ENCODE peak calls at places on chromosomes 3 and 15, in six cellular contexts. K, L, P, X, R and B are unnamed samples.

GRCh38 chr15:83919319-83919830 is 265.5 kb downstream of the ADAMTSL3 start:
- DNase-seq in P (no peak), X (no peak), R (no peak), L (peak), K (no peak), B (no peak)

GRCh38 chr3:64129581-64129980 is 95.7 kb downstream of the PRICKLE2 start:
- DNase-seq in K (no peak), P (no peak), X (no peak), R (no peak), L (no peak), B (no peak)

GRCh38 chr3:157159762-157160651 is at the start of gene CCNL1:
- DNase-seq in P (peak), X (peak), R (peak), L (peak), K (peak), B (peak)

GRCh38 chr3:12232785-12233317 is 56.0 kb upstream of the PPARG start:
- DNase-seq in K (no peak), P (no peak), L (no peak), R (no peak), X (no peak), B (no peak)

GRCh38 chr3:84567796-84568195 is 391.0 kb upstream of the CADM2 start:
- DNase-seq in R (no peak), X (no peak), P (no peak), K (no peak), L (no peak), B (no peak)

GRCh38 chr3:170420307-170420821 is 1.7 kb downstream of the CLDN11 start:
- DNase-seq in R (no peak), P (no peak), L (no peak), K (no peak), X (no peak), B (no peak)

GRCh38 chr3:11482024-11482423 is 161.7 kb downstream of the VGLL4 start:
- DNase-seq in X (no peak), L (no peak), R (no peak), K (no peak), P (no peak), B (no peak)

GRCh38 chr3:167372138-167372537 is 8.0 kb downstream of the ZBBX start:
- DNase-seq in P (no peak), X (no peak), R (no peak), K (no peak), L (no peak), B (no peak)

GRCh38 chr3:102129774-102130608 is 280.7 kb downstream of the NFKBIZ start:
- DNase-seq in K (no peak), L (no peak), P (no peak), X (no peak), R (no peak), B (no peak)

GRCh38 chr3:186967686-186968085 is 37.4 kb downstream of the ST6GAL1 start:
- DNase-seq in K (no peak), R (no peak), P (no peak), X (no peak), L (no peak), B (no peak)

GRCh38 chr3:186973702-186974101 is 43.4 kb downstream of the ST6GAL1 start:
- DNase-seq in P (no peak), K (no peak), X (no peak), L (no peak), R (no peak), B (no peak)

GRCh38 chr3:186969607-186970006 is 39.3 kb downstream of the ST6GAL1 start:
- DNase-seq in L (no peak), R (no peak), P (no peak), K (no peak), X (no peak), B (no peak)

GRCh38 chr3:186974824-186975281 is 44.5 kb downstream of the ST6GAL1 start:
- DNase-seq in P (no peak), R (peak), L (no peak), K (no peak), X (no peak), B (no peak)

GRCh38 chr3:186971578-186971977 is 41.3 kb downstream of the ST6GAL1 start:
- DNase-seq in P (no peak), R (no peak), X (no peak), K (no peak), L (no peak), B (no peak)
- TF ChIP-seq POLR2A in P (no peak), R (no peak), X (no peak), K (no peak), L (no peak), B (no peak)

GRCh38 chr15:67114846-67115521 is 49.6 kb downstream of the SMAD3 start:
- DNase-seq in R (no peak), P (no peak), L (no peak), K (no peak), X (no peak), B (no peak)
- TF ChIP-seq TAF1 in R (no peak), P (no peak), L (no peak), K (no peak), X (no peak), B (no peak)

DNA sequence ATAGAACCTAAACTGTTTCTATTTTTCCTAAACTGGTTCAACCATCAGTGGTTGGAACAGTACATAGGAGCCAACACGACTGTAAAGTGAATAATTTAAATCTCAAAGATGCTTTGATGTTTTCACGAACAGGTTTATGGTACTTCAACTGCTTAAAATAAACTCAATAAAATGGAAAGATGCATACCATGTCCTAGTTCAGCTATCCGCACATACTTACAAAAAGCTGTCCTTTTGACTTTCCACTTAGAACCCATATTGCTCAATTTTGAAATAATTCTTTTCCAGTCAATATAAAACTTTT is 915 bp downstream of the CMTM6 start:
- DNase-seq in K (no peak), L (no peak), R (no peak), P (peak), X (no peak), B (no peak)
- TF ChIP-seq POLR2A in K (no peak), L (no peak), R (no peak), P (no peak), X (no peak), B (no peak)

GRCh38 chr3:88912294-88913014 is 195.0 kb upstream of the EPHA3 start:
- DNase-seq in R (no peak), K (no peak), L (no peak), X (peak), P (no peak), B (no peak)
- TF ChIP-seq TAF1 in R (no peak), K (no peak), L (no peak), X (no peak), P (no peak), B (no peak)

GRCh38 chr15:48221261-48221660 is 15.2 kb downstream of the SLC12A1 start:
- DNase-seq in K (no peak), R (no peak), P (no peak), L (no peak), X (no peak), B (no peak)
- TF ChIP-seq POLR2A in K (no peak), R (no peak), P (no peak), L (no peak), X (no peak), B (no peak)

DNA sequence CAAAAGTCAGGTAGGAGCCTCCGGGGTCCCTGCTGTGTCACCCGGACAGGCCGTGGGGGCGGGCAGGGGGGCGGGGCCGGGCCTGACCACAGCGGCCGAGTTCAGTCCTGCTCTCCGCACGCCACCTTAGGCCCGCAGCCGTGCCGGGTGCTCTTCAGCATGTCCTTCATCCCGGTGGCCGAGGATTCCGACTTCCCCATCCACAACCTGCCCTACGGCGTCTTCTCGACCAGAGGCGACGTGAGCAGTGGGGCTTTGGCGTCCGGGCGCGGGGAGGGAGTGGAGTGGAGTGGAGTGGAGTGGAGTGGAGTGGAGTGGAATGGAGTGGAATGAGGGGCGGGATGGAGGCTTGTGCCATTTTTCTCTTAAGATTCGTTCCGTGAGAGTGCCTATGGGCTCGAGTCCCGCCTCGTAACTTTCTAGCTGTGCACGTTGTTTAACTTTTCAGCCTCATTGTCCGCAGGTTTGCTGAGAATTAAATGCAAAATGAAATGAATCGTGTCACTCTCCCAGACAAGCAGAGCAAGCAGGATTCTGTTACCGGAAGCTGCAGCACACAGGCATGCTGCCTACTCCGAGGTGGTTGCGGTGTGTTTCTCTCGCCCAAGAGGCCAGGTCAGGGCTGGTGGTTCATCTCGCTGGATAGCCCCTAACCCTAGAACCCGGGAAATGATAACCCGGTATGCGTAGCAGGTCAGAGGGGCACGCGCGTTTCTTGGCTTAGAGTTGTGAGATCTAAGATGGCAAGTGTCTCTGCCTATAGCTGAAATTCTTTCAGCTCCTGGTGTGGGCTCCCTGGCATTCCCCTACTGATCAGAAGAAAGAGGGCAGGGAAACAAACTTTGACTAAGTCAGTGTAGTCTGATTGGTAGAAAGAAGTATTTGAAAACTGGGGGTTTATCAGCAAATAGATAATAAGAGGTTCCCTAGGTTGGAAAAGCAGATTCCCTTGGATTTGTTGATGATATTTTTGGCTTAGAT is at the start of gene FAH:
- DNase-seq in P (no peak), R (peak), X (no peak), K (no peak), L (no peak), B (no peak)
- TF ChIP-seq TAF1 in P (peak), R (peak), X (peak), K (peak), L (peak), B (peak)

GRCh38 chr3:43770426-43771103 is 79.8 kb downstream of the ABHD5 start:
- DNase-seq in X (no peak), P (peak), K (no peak), R (no peak), L (no peak), B (no peak)

GRCh38 chr3:43776101-43776500 is 85.4 kb downstream of the ABHD5 start:
- DNase-seq in L (no peak), R (no peak), K (no peak), X (no peak), P (no peak), B (no peak)

GRCh38 chr3:43769471-43770425 is 79.0 kb downstream of the ABHD5 start:
- DNase-seq in K (peak), X (peak), R (peak), P (peak), L (peak), B (peak)

GRCh38 chr3:43774799-43775198 is 84.1 kb downstream of the ABHD5 start:
- DNase-seq in X (no peak), K (no peak), L (no peak), P (no peak), R (no peak), B (no peak)

GRCh38 chr3:43773273-43774104 is 82.8 kb downstream of the ABHD5 start:
- DNase-seq in P (peak), L (no peak), X (no peak), K (no peak), R (peak), B (no peak)
- TF ChIP-seq POLR2A in P (peak), L (no peak), X (no peak), K (no peak), R (no peak), B (no peak)